ENCODE peak calls at places on chromosome 20, in eight cellular contexts. F is PC-3, J is A549, R is cardiac muscle cell, B is neural progenitor cell, X is transverse colon, I is lung, L is mammary epithelial cell. H is an unnamed sample. For H3K4me1, the result is how much of the 10 kb centered on the place peaks cover.

GRCh38 chr20:5923493-5923892 is 26.8 kb downstream of the TRMT6 start:
- DNase-seq in F (no peak), J (no peak), R (no peak), B (no peak), X (no peak), I (no peak), L (no peak), H (no peak)

GRCh38 chr20:9408422-9409300 is 105.7 kb upstream of the LAMP5 start:
- DNase-seq in F (peak), J (no peak), R (no peak), B (no peak), X (no peak), I (no peak), L (peak), H (no peak)

GRCh38 chr20:56400001-56400640 is 7.7 kb downstream of the CSTF1 start:
- DNase-seq in F (peak), J (peak), R (peak), B (peak), X (peak), I (peak), L (peak), H (peak)

GRCh38 chr20:45833883-45834796 is 541 bp downstream of the SNX21 start:
- DNase-seq in F (peak), J (peak), R (peak), B (peak), X (peak), I (peak), L (peak), H (peak)

GRCh38 chr20:11992426-11992825 is 74.7 kb downstream of the BTBD3 start:
- DNase-seq in F (no peak), J (no peak), R (no peak), B (no peak), X (no peak), I (no peak), L (no peak), H (no peak)

GRCh38 chr20:19735446-19735845 is 22.6 kb upstream of the RIN2 start:
- DNase-seq in F (peak), J (peak), R (no peak), B (no peak), X (peak), I (peak), L (peak), H (peak)

GRCh38 chr20:47876348-47877056 is 91.2 kb upstream of the SULF2 start:
- DNase-seq in F (no peak), J (no peak), R (no peak), B (no peak), X (no peak), I (no peak), L (no peak), H (no peak)

GRCh38 chr20:8621021-8621420 is 447.9 kb upstream of the PLCB4 start:
- DNase-seq in F (no peak), J (no peak), R (no peak), B (no peak), X (no peak), I (no peak), L (no peak), H (no peak)

GRCh38 chr20:46939031-46939430 is 44.4 kb downstream of the EYA2 start:
- DNase-seq in F (peak), J (peak), R (no peak), B (peak), X (no peak), I (no peak), L (no peak), H (no peak)

GRCh38 chr20:35010405-35011192 is 54.9 kb downstream of the MYH7B start:
- DNase-seq in F (no peak), J (no peak), R (peak), B (no peak), X (no peak), I (no peak), L (no peak), H (no peak)

GRCh38 chr20:58028123-58028522 is 200.3 kb downstream of the ANKRD60 start:
- DNase-seq in F (no peak), J (no peak), R (peak), B (peak), X (peak), I (no peak), L (no peak), H (no peak)

GRCh38 chr20:51871943-51872342 is 69.6 kb upstream of the SALL4 start:
- DNase-seq in F (peak), J (no peak), R (no peak), B (no peak), X (no peak), I (no peak), L (no peak), H (no peak)

GRCh38 chr20:19921349-19921793 is 95.8 kb upstream of the NAA20 start:
- DNase-seq in F (no peak), J (no peak), R (no peak), B (no peak), X (no peak), I (no peak), L (no peak), H (peak)

GRCh38 chr20:11003341-11003740 is 329.5 kb upstream of the JAG1 start:
- DNase-seq in F (no peak), J (no peak), R (no peak), B (no peak), X (no peak), I (no peak), L (peak), H (no peak)

GRCh38 chr20:438581-439469 is 23.5 kb downstream of the TBC1D20 start:
- DNase-seq in F (no peak), J (no peak), R (no peak), B (no peak), X (peak), I (no peak), L (no peak), H (no peak)
- H3K4me1 ChIP-seq in F (under half), J (under half), R (under half), B (under half), X (under half), I (under half), L (under half), H (under half)

DNA sequence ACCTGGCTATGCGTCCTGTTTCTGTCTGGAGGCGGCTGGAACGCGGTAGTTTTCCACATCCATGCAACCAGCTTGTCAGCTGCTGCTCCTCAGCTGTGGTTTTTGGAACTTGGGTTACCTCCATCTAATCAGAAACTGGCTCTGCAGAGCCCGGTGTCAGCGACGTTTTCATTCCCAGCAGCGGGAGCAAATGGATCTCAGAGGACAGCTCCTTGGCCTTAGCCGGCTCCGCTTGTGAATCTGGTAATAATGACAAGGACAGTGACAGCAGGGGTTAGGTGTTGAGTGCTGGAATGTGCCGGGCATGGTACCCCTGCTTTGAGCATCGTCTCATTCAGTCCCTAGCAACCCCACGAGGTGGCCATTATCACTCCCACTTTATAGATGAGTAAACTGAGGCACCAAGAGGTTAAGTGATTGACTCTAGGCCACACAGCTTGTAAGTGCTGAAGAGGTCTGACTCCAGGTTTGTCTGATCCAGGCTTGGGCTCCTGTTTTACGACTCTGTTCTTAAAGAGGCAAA is 1.3 kb downstream of the SLCO4A1 start:
- DNase-seq in F (peak), J (no peak), R (no peak), B (no peak), X (no peak), I (no peak), L (no peak), H (no peak)
- H3K4me1 ChIP-seq in F (under half), J (under half), R (under half), B (under half), X (half or more), I (under half), L (under half), H (half or more)

GRCh38 chr20:32230707-32231106 is 23.0 kb downstream of the POFUT1 start:
- DNase-seq in F (no peak), J (no peak), R (no peak), B (no peak), X (no peak), I (no peak), L (no peak), H (no peak)
- H3K4me1 ChIP-seq in F (under half), J (under half), R (under half), B (under half), X (under half), I (under half), L (under half), H (under half)

GRCh38 chr20:2132461-2132901 is 30.9 kb downstream of the STK35 start:
- DNase-seq in F (peak), J (no peak), R (no peak), B (no peak), X (no peak), I (no peak), L (peak), H (no peak)

GRCh38 chr20:2131366-2131765 is 29.7 kb downstream of the STK35 start:
- DNase-seq in F (peak), J (no peak), R (no peak), B (no peak), X (no peak), I (no peak), L (peak), H (no peak)

GRCh38 chr20:2128542-2128941 is 26.9 kb downstream of the STK35 start:
- DNase-seq in F (no peak), J (no peak), R (no peak), B (no peak), X (no peak), I (no peak), L (no peak), H (no peak)

GRCh38 chr20:2130668-2131067 is 29.0 kb downstream of the STK35 start:
- DNase-seq in F (no peak), J (no peak), R (no peak), B (peak), X (no peak), I (no peak), L (no peak), H (no peak)

GRCh38 chr20:2130062-2130591 is 28.5 kb downstream of the STK35 start:
- DNase-seq in F (no peak), J (no peak), R (no peak), B (no peak), X (no peak), I (no peak), L (no peak), H (no peak)
- H3K4me1 ChIP-seq in F (under half), J (under half), R (under half), B (under half), X (under half), I (half or more), L (under half), H (half or more)